ENCODE peak calls at places on chromosomes 13 and 19, in ten cellular contexts. O, L, U, Z, I, Q, G, S, H and J are unnamed samples.
A peak's percentile ranks its signal among the peaks of the same experiment; 100 is the strongest.

GRCh38 chr13:51849145-51850101 is 4.4 kb upstream of the TMEM272 start:
- DNase-seq in O (no peak), L (peak; percentile 17), U (no peak), Z (no peak), I (peak; percentile 30), Q (peak; percentile 26), G (no peak), S (no peak), H (no peak), J (peak; percentile 8)

GRCh38 chr19:54190942-54191670 is at the start of gene TSEN34:
- DNase-seq in O (peak; percentile 94), L (peak; percentile 85), U (peak; percentile 92), Z (peak; percentile 92), I (peak; percentile 75), Q (peak; percentile 88), G (peak; percentile 89), S (peak; percentile 88), H (no peak), J (peak; percentile 78)

GRCh38 chr19:3576696-3577443 is 4.1 kb downstream of the HMG20B start:
- DNase-seq in O (no peak), L (no peak), U (peak; percentile 8), Z (peak; percentile 67), I (peak; percentile 43), Q (peak; percentile 63), G (no peak), S (peak; percentile 50), H (peak; percentile 74), J (no peak)

GRCh38 chr19:1274081-1274851 is 1.1 kb upstream of the FAM174C start:
- DNase-seq in O (no peak), L (no peak), U (no peak), Z (no peak), I (no peak), Q (no peak), G (no peak), S (no peak), H (no peak), J (no peak)

GRCh38 chr19:38837656-38838121 is 6.1 kb upstream of the ECH1 start:
- DNase-seq in O (no peak), L (no peak), U (no peak), Z (no peak), I (peak; percentile 35), Q (no peak), G (no peak), S (no peak), H (no peak), J (no peak)

GRCh38 chr13:110304256-110304655 is 2.7 kb downstream of the COL4A1 start:
- DNase-seq in O (no peak), L (no peak), U (no peak), Z (no peak), I (peak; percentile 70), Q (no peak), G (no peak), S (no peak), H (no peak), J (peak; percentile 71)

GRCh38 chr13:106899444-106899843 is 331.5 kb upstream of the ARGLU1 start:
- DNase-seq in O (no peak), L (no peak), U (no peak), Z (no peak), I (no peak), Q (no peak), G (no peak), S (no peak), H (no peak), J (no peak)

GRCh38 chr19:12272980-12273901 is 21.4 kb downstream of the ZNF44 start:
- DNase-seq in O (no peak), L (no peak), U (no peak), Z (no peak), I (no peak), Q (no peak), G (no peak), S (no peak), H (no peak), J (no peak)

GRCh38 chr13:23678768-23679167 is 108.6 kb downstream of the TNFRSF19 start:
- DNase-seq in O (no peak), L (no peak), U (no peak), Z (no peak), I (no peak), Q (no peak), G (no peak), S (no peak), H (no peak), J (peak; percentile 64)

GRCh38 chr19:42250666-42251531 is 4.0 kb downstream of the ERF start:
- DNase-seq in O (no peak), L (no peak), U (peak; percentile 48), Z (peak; percentile 65), I (peak; percentile 50), Q (no peak), G (no peak), S (no peak), H (no peak), J (no peak)

GRCh38 chr19:2333027-2333806 is 4.7 kb downstream of the SPPL2B start:
- DNase-seq in O (no peak), L (no peak), U (no peak), Z (peak; percentile 17), I (no peak), Q (peak; percentile 87), G (peak; percentile 91), S (peak; percentile 31), H (no peak), J (no peak)

GRCh38 chr19:2646866-2647535 is 55.5 kb downstream of the GNG7 start:
- DNase-seq in O (no peak), L (no peak), U (no peak), Z (no peak), I (no peak), Q (no peak), G (no peak), S (no peak), H (no peak), J (no peak)